ENCODE peak calls at places on chromosomes 13 and 19, in nine cellular contexts. J, Z, V, C, R, F, G, P and H are unnamed samples.

GRCh38 chr13:46773556-46773955 is 23.4 kb downstream of the ESD start:
- DNase-seq in J (no peak), Z (no peak), V (no peak), C (no peak), R (no peak), F (no peak), G (no peak), P (no peak), H (no peak)

GRCh38 chr19:18049390-18049789 is 37.3 kb downstream of the IL12RB1 start:
- DNase-seq in J (peak), Z (no peak), V (no peak), C (peak), R (no peak), F (no peak), G (peak), P (peak), H (no peak)

GRCh38 chr13:30855569-30855968 is 50.5 kb upstream of the MEDAG start:
- DNase-seq in J (no peak), Z (no peak), V (no peak), C (no peak), R (no peak), F (no peak), G (no peak), P (no peak), H (no peak)

GRCh38 chr13:91664036-91664435 is 265.6 kb downstream of the GPC5 start:
- DNase-seq in J (no peak), Z (no peak), V (no peak), C (no peak), R (no peak), F (no peak), G (no peak), P (peak), H (no peak)

GRCh38 chr19:12840091-12841079 is 2.1 kb downstream of the MAST1 start:
- DNase-seq in J (peak), Z (no peak), V (peak), C (peak), R (peak), F (peak), G (peak), P (peak), H (peak)

GRCh38 chr13:33639158-33639557 is 178.8 kb upstream of the RFC3 start:
- DNase-seq in J (no peak), Z (no peak), V (no peak), C (peak), R (no peak), F (no peak), G (peak), P (peak), H (no peak)

GRCh38 chr13:82275644-82276043 is 1606.6 kb downstream of the SLITRK1 start:
- DNase-seq in J (no peak), Z (no peak), V (no peak), C (no peak), R (no peak), F (no peak), G (no peak), P (no peak), H (no peak)

GRCh38 chr19:3146677-3147100 is 10.9 kb downstream of the GNA15 start:
- DNase-seq in J (no peak), Z (no peak), V (peak), C (no peak), R (no peak), F (no peak), G (peak), P (no peak), H (peak)

GRCh38 chr13:100197116-100197515 is 108.2 kb downstream of the PCCA start:
- DNase-seq in J (no peak), Z (no peak), V (no peak), C (no peak), R (no peak), F (no peak), G (no peak), P (no peak), H (no peak)

GRCh38 chr13:110557610-110558305 is 3.8 kb downstream of the RAB20 start:
- DNase-seq in J (no peak), Z (no peak), V (no peak), C (no peak), R (no peak), F (no peak), G (no peak), P (no peak), H (no peak)

GRCh38 chr19:16462757-16463250 is 9.0 kb downstream of the EPS15L1 start:
- DNase-seq in J (peak), Z (no peak), V (no peak), C (no peak), R (peak), F (no peak), G (no peak), P (peak), H (no peak)

GRCh38 chr19:45440259-45440638 is 16.5 kb upstream of the ERCC1 start:
- DNase-seq in J (no peak), Z (no peak), V (no peak), C (no peak), R (no peak), F (no peak), G (no peak), P (no peak), H (no peak)

GRCh38 chr19:5150331-5150901 is 181.5 kb downstream of the KDM4B start:
- DNase-seq in J (no peak), Z (no peak), V (no peak), C (no peak), R (no peak), F (no peak), G (no peak), P (no peak), H (no peak)

GRCh38 chr13:42580644-42581043 is 6.7 kb downstream of the TNFSF11 start:
- DNase-seq in J (no peak), Z (no peak), V (no peak), C (no peak), R (no peak), F (no peak), G (no peak), P (no peak), H (peak)

GRCh38 chr19:55433292-55433691 is 9.8 kb downstream of the SHISA7 start:
- DNase-seq in J (no peak), Z (no peak), V (no peak), C (no peak), R (no peak), F (no peak), G (no peak), P (no peak), H (no peak)

GRCh38 chr19:14733574-14733973 is 43.7 kb downstream of the ZNF333 start:
- DNase-seq in J (no peak), Z (no peak), V (no peak), C (no peak), R (no peak), F (no peak), G (no peak), P (no peak), H (no peak)

GRCh38 chr13:99655351-99656091 is 154.2 kb downstream of the TM9SF2 start:
- DNase-seq in J (no peak), Z (peak), V (no peak), C (no peak), R (peak), F (no peak), G (peak), P (peak), H (peak)

GRCh38 chr13:111058796-111059506 is 56.2 kb upstream of the ARHGEF7 start:
- DNase-seq in J (no peak), Z (no peak), V (no peak), C (no peak), R (no peak), F (no peak), G (no peak), P (no peak), H (no peak)

GRCh38 chr19:20513179-20513934 is 52.2 kb downstream of the ZNF737 start:
- DNase-seq in J (no peak), Z (no peak), V (no peak), C (no peak), R (no peak), F (no peak), G (no peak), P (no peak), H (no peak)

GRCh38 chr13:29946093-29946492 is 95.7 kb upstream of the UBL3 start:
- DNase-seq in J (no peak), Z (no peak), V (no peak), C (no peak), R (no peak), F (no peak), G (no peak), P (no peak), H (no peak)

GRCh38 chr13:75225288-75225687 is 256.7 kb downstream of the TBC1D4 start:
- DNase-seq in J (no peak), Z (no peak), V (no peak), C (no peak), R (no peak), F (no peak), G (no peak), P (no peak), H (no peak)

GRCh38 chr13:85755123-85755522 is 44.1 kb downstream of the SLITRK6 start:
- DNase-seq in J (no peak), Z (no peak), V (no peak), C (peak), R (no peak), F (no peak), G (no peak), P (peak), H (no peak)

GRCh38 chr19:51590441-51590840 is 19.4 kb downstream of the ZNF175 start:
- DNase-seq in J (no peak), Z (no peak), V (no peak), C (no peak), R (no peak), F (no peak), G (no peak), P (no peak), H (no peak)

GRCh38 chr19:11506101-11506555 is 489 bp upstream of the ZNF653 start:
- DNase-seq in J (no peak), Z (no peak), V (no peak), C (no peak), R (no peak), F (no peak), G (no peak), P (no peak), H (no peak)

GRCh38 chr19:10961763-10962536 is 1.1 kb downstream of the SMARCA4 start:
- DNase-seq in J (no peak), Z (no peak), V (peak), C (no peak), R (no peak), F (no peak), G (no peak), P (no peak), H (no peak)

GRCh38 chr13:62357887-62358645 is 942.4 kb upstream of the PCDH20 start:
- DNase-seq in J (no peak), Z (peak), V (peak), C (peak), R (no peak), F (no peak), G (no peak), P (peak), H (peak)

GRCh38 chr19:15114153-15114540 is 6.9 kb downstream of the SYDE1 start:
- DNase-seq in J (no peak), Z (no peak), V (no peak), C (peak), R (no peak), F (no peak), G (no peak), P (peak), H (no peak)

GRCh38 chr19:17326595-17326966 is 8.1 kb downstream of the ANO8 start:
- DNase-seq in J (no peak), Z (no peak), V (no peak), C (no peak), R (no peak), F (no peak), G (no peak), P (no peak), H (no peak)

GRCh38 chr19:50780753-50781480 is 9.3 kb upstream of the ACP4 start:
- DNase-seq in J (no peak), Z (no peak), V (no peak), C (no peak), R (no peak), F (no peak), G (no peak), P (no peak), H (no peak)

GRCh38 chr13:95784161-95784880 is 107.4 kb downstream of the DNAJC3 start:
- DNase-seq in J (no peak), Z (peak), V (no peak), C (peak), R (peak), F (peak), G (no peak), P (peak), H (no peak)

GRCh38 chr13:97282705-97283104 is 60.6 kb downstream of the MBNL2 start:
- DNase-seq in J (no peak), Z (no peak), V (no peak), C (no peak), R (no peak), F (no peak), G (no peak), P (peak), H (no peak)

GRCh38 chr19:50969413-50969760 is at the start of gene KLK6:
- DNase-seq in J (no peak), Z (no peak), V (no peak), C (no peak), R (peak), F (no peak), G (no peak), P (no peak), H (peak)

GRCh38 chr19:9883231-9883758 is 48.2 kb downstream of the PIN1 start:
- DNase-seq in J (no peak), Z (no peak), V (no peak), C (peak), R (no peak), F (no peak), G (no peak), P (no peak), H (no peak)

GRCh38 chr19:52200044-52200443 is 10.2 kb downstream of the PPP2R1A start:
- DNase-seq in J (peak), Z (no peak), V (no peak), C (peak), R (no peak), F (no peak), G (no peak), P (peak), H (no peak)

GRCh38 chr13:24747248-24748151 is 16.5 kb upstream of the RNF17 start:
- DNase-seq in J (no peak), Z (no peak), V (peak), C (peak), R (no peak), F (no peak), G (no peak), P (peak), H (peak)

GRCh38 chr19:17737690-17738153 is 13.6 kb upstream of the FCHO1 start:
- DNase-seq in J (no peak), Z (no peak), V (no peak), C (no peak), R (no peak), F (no peak), G (no peak), P (peak), H (no peak)

GRCh38 chr19:2949939-2950285 is 5.1 kb upstream of the ZNF77 start:
- DNase-seq in J (no peak), Z (peak), V (peak), C (peak), R (no peak), F (no peak), G (no peak), P (peak), H (peak)

GRCh38 chr13:59133903-59134302 is 1029.8 kb downstream of the DIAPH3 start:
- DNase-seq in J (no peak), Z (no peak), V (no peak), C (no peak), R (no peak), F (no peak), G (no peak), P (no peak), H (no peak)

GRCh38 chr19:12665646-12666304 is 767 bp downstream of the MAN2B1 start:
- DNase-seq in J (no peak), Z (no peak), V (peak), C (no peak), R (no peak), F (no peak), G (no peak), P (peak), H (no peak)

DNA sequence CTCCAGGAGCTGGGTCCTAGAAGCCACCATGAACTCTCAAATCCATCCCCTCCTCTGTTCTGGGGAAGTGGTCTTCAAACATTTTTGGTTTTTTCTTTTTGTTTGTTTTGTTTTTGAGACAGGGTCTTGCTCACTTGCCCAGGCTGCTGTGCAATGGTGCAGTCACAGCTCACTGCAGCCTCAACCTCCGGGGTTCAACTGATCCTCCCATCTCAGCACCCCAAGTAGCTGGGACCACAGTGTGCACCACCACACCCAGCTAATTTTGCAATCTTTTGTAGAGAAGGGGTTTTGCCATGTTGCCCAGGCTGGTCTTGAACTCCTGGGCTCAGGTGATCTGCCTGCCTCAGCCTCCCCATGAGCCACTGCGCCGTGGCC is 7.0 kb downstream of the BLVRB start:
- DNase-seq in J (no peak), Z (no peak), V (no peak), C (no peak), R (no peak), F (no peak), G (no peak), P (no peak), H (no peak)
- TF ChIP-seq CTCF in J (no peak), Z (no peak), V (no peak), C (no peak), R (no peak), F (no peak), G (no peak), P (no peak), H (no peak)

GRCh38 chr19:30785728-30786127 is 413.5 kb downstream of the ZNF536 start:
- DNase-seq in J (no peak), Z (no peak), V (no peak), C (no peak), R (no peak), F (no peak), G (no peak), P (no peak), H (no peak)

GRCh38 chr19:30784850-30785459 is 412.8 kb downstream of the ZNF536 start:
- DNase-seq in J (peak), Z (peak), V (peak), C (peak), R (no peak), F (no peak), G (peak), P (no peak), H (peak)

GRCh38 chr19:30791116-30791515 is 418.9 kb downstream of the ZNF536 start:
- DNase-seq in J (no peak), Z (no peak), V (no peak), C (no peak), R (no peak), F (no peak), G (no peak), P (no peak), H (no peak)

GRCh38 chr19:30790048-30790680 is 418.0 kb downstream of the ZNF536 start:
- DNase-seq in J (no peak), Z (no peak), V (no peak), C (no peak), R (no peak), F (no peak), G (no peak), P (no peak), H (no peak)

DNA sequence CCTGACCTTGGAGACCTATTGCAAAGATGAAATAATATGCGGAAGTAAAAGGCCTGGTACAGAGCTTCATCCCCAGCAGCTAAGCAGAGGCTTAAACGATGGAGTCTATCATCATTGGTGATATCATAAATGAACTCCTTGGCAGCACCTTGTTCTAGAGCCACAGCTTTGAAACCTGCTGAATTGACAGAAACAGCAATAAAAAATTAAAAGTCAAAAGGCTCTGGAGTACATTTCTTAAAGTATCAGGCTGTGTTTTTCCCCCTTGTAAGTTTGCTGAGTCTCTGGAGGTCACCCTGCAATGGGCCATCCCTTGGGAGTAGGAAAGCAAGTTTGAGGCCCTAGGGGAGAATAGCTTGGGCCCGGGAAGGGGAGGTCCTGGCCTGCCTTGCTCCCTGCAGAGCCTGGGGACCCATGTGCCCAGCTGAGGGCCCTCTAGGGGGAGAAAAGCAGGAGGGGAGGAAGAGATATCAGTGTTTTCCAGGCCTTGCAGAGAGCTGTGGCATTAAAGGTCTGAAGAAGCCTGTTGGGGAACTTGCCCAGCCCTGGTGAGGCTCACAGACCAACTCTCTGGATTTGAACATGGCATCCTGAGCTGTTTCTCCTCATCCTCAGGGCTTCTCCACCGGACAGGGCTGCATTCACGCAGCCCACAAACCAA is 416.1 kb downstream of the ZNF536 start:
- DNase-seq in J (no peak), Z (no peak), V (no peak), C (no peak), R (no peak), F (no peak), G (no peak), P (no peak), H (no peak)
- TF ChIP-seq CTCF in J (no peak), Z (no peak), V (no peak), C (no peak), R (no peak), F (no peak), G (no peak), P (no peak), H (no peak)

DNA sequence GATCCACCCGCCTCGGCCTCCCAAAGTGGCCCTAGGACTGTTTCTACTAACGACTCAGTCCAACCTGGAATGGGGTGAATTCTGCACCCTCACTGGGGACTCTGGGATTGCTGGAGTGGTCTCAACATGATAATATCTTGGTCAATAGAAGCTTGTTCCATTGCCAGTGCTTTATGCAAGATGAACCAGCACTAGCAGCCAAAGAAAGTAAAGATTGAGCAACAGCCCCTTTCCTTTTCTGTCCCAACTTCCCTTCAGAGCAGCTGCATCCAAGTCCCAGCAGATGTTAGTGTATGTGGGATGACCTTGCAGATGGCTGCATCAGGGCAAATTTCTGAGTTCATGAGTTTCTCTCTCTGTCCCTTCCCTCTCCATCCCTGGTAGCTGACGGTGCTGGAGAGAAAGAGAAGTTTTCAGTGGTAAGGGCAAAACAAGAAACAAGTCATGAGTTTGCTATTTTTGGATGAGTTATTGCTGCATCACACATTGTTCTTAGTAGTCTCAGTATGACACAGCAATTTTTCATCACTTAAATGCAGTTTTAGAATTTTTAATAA is 183.6 kb upstream of the EDNRB start:
- DNase-seq in J (peak), Z (no peak), V (peak), C (peak), R (peak), F (no peak), G (peak), P (peak), H (no peak)
- TF ChIP-seq CTCF in J (no peak), Z (no peak), V (no peak), C (no peak), R (no peak), F (no peak), G (no peak), P (no peak), H (no peak)

GRCh38 chr19:49570997-49571676 is 9.2 kb downstream of the NOSIP start:
- DNase-seq in J (no peak), Z (no peak), V (no peak), C (no peak), R (no peak), F (no peak), G (peak), P (no peak), H (no peak)
- TF ChIP-seq CTCF in J (no peak), Z (peak), V (no peak), C (no peak), R (peak), F (peak), G (no peak), P (no peak), H (no peak)

DNA sequence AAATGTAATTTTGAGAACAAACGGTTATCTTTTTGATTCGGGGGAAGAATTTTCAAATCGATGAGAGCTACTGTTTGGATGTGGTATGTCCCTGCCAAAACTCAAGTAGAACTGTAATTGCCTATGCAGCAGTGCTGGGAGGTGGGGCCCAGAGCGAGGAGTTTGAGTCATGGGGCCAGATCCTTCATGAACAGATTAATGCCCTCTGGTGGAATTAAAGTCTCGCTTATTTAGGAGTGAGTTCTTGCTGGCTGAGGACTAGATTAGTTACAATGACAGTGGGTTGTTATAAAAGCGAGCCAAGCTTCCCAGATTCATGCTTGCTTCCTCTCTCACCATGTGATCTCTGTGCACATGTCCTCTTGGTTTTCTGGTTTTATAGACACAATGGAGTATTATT is 11.8 kb upstream of the PRR20A start:
- DNase-seq in J (no peak), Z (no peak), V (no peak), C (no peak), R (no peak), F (no peak), G (no peak), P (no peak), H (no peak)
- TF ChIP-seq CTCF in J (no peak), Z (no peak), V (no peak), C (no peak), R (no peak), F (no peak), G (no peak), P (no peak), H (no peak)